ENCODE peak calls at places on chromosomes 12 and 14, in four cellular contexts. G is GM23338, Y is HCT116, O is SK-N-SH. X is an unnamed sample.

GRCh38 chr12:89566615-89567014 is 40.8 kb upstream of the POC1B start:
- DNase-seq in G (no peak), Y (no peak), O (no peak), X (peak)

GRCh38 chr12:52182898-52183543 is 8.8 kb downstream of the KRT80 start:
- DNase-seq in G (peak), Y (no peak), O (no peak), X (no peak)

GRCh38 chr12:100128509-100128908 is 14.2 kb downstream of the BLTP3B start:
- DNase-seq in G (peak), Y (no peak), O (peak), X (no peak)

GRCh38 chr14:61569308-61569707 is 126.0 kb upstream of the HIF1A start:
- DNase-seq in G (no peak), Y (no peak), O (no peak), X (no peak)

GRCh38 chr12:31612819-31613218 is 21.9 kb upstream of the DENND5B start:
- DNase-seq in G (no peak), Y (no peak), O (no peak), X (no peak)

GRCh38 chr12:89882051-89882450 is 173.4 kb upstream of the ATP2B1 start:
- DNase-seq in G (no peak), Y (no peak), O (no peak), X (no peak)

GRCh38 chr12:28202374-28203130 is 12.3 kb downstream of the CCDC91 start:
- DNase-seq in G (no peak), Y (no peak), O (peak), X (no peak)

GRCh38 chr14:99947695-99948094 is 117.5 kb upstream of the EVL start:
- DNase-seq in G (no peak), Y (no peak), O (no peak), X (no peak)

GRCh38 chr14:95891742-95892141 is 15.1 kb downstream of the TUNAR start:
- DNase-seq in G (no peak), Y (peak), O (no peak), X (no peak)

GRCh38 chr12:108609535-108610335 is 11.9 kb upstream of the TMEM119 start:
- DNase-seq in G (no peak), Y (no peak), O (peak), X (no peak)

GRCh38 chr14:99209409-99209808 is 62.6 kb downstream of the BCL11B start:
- DNase-seq in G (no peak), Y (no peak), O (no peak), X (no peak)

GRCh38 chr12:129001-129400 is 62.4 kb downstream of the IQSEC3 start:
- DNase-seq in G (no peak), Y (no peak), O (no peak), X (no peak)
- TF ChIP-seq POLR2AphosphoS5 in G (no peak), Y (no peak), O (no peak), X (no peak)

GRCh38 chr12:13735756-13736155 is 245.6 kb downstream of the GRIN2B start:
- DNase-seq in G (no peak), Y (no peak), O (no peak), X (no peak)
- TF ChIP-seq POLR2AphosphoS5 in G (no peak), Y (no peak), O (no peak), X (no peak)

GRCh38 chr14:29810657-29811056 is 117.0 kb downstream of the PRKD1 start:
- DNase-seq in G (no peak), Y (no peak), O (no peak), X (no peak)

GRCh38 chr14:29817767-29818166 is 109.9 kb downstream of the PRKD1 start:
- DNase-seq in G (no peak), Y (no peak), O (no peak), X (no peak)

GRCh38 chr14:29810064-29810463 is 117.6 kb downstream of the PRKD1 start:
- DNase-seq in G (no peak), Y (no peak), O (no peak), X (no peak)

DNA sequence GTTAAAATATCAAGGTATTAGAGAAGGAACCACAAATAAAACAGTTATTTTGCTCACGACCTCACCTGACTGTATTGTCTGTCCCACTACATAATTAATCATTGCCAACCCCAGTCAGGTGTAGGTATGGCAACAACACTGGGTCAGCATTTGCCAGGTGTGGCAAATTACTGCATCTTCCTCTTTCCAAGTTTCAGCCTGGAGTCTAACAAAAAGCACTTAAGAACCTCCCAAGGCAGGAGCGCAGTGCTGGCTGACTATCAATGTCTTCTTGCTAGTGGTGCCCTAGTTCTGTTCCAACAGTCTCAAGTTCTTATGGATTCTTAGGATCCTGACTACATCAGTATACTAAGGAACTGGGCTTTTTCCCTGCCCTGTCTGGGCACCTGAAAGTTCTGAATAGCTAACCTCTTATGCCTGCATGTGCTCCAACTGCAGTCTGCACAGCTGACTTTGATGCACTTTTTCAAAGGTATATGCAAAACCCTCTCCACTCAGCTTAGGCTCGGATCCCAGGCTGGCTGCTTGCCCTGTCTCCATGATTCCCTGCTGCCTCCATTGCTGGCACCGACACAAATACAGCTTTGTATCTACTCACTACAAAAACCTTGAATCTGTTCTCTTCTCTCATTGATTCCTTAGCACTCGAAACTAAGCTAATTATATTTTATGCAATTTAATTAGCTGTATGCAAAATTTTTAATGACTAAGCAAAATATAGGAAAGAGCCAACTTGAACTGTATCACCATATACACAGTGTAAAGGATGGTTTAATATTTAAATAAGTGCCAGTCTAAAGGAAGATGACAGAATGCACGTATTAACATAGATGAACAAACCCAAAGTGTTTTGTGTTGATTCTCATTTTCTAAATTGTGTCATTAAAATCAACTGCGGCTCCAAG is 113.2 kb downstream of the PRKD1 start:
- DNase-seq in G (no peak), Y (no peak), O (no peak), X (no peak)
- TF ChIP-seq POLR2AphosphoS5 in G (no peak), Y (no peak), O (no peak), X (no peak)

GRCh38 chr12:93461503-93461902 is 5.8 kb upstream of the MRPL42 start:
- DNase-seq in G (no peak), Y (no peak), O (no peak), X (no peak)

GRCh38 chr12:93456077-93456476 is 11.2 kb upstream of the MRPL42 start:
- DNase-seq in G (no peak), Y (no peak), O (no peak), X (no peak)

GRCh38 chr12:93459992-93460391 is 7.3 kb upstream of the MRPL42 start:
- DNase-seq in G (no peak), Y (no peak), O (no peak), X (no peak)

GRCh38 chr12:93460882-93461281 is 6.4 kb upstream of the MRPL42 start:
- DNase-seq in G (no peak), Y (no peak), O (no peak), X (no peak)

GRCh38 chr12:93459097-93459496 is 8.2 kb upstream of the MRPL42 start:
- DNase-seq in G (no peak), Y (no peak), O (no peak), X (no peak)
- TF ChIP-seq POLR2AphosphoS5 in G (no peak), Y (no peak), O (no peak), X (no peak)

DNA sequence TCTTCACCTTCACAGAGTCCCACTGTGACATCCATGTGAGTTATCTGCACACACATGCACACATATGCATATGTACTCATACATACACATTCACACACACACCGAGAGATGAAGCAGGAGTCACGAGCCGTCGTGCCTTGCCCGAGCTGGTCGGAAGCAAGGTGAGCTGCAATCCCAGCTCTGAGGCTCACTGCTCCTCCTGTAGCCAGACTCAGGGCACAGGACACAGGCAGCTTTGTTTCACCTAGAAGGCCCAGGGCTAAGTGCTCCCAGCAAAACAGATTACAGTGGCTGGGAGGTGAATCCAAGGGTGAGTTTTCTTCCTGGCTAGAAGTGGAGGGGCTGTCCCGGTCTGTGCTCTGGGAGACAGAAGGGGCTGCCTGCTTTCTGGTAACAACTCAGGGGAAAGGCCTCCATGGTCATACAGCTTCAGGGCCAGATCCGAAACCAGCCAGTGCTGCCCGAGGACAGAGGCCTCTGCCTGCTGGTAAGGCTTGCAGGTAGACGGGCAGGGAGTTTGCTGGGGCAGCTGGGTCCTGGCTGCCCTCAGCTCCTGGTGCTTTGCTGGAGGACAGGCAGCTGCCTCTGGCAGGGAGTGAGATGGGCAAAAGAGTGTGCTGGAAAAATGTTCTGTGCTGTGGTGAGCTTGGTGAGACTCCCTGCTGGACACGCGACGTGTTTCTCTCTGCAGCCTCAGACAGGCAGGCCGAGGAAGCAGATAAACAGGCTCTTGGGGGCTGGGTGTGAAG is 123.7 kb downstream of the CRACR2A start:
- DNase-seq in G (no peak), Y (no peak), O (no peak), X (no peak)
- TF ChIP-seq POLR2AphosphoS5 in G (no peak), Y (no peak), O (no peak), X (no peak)

DNA sequence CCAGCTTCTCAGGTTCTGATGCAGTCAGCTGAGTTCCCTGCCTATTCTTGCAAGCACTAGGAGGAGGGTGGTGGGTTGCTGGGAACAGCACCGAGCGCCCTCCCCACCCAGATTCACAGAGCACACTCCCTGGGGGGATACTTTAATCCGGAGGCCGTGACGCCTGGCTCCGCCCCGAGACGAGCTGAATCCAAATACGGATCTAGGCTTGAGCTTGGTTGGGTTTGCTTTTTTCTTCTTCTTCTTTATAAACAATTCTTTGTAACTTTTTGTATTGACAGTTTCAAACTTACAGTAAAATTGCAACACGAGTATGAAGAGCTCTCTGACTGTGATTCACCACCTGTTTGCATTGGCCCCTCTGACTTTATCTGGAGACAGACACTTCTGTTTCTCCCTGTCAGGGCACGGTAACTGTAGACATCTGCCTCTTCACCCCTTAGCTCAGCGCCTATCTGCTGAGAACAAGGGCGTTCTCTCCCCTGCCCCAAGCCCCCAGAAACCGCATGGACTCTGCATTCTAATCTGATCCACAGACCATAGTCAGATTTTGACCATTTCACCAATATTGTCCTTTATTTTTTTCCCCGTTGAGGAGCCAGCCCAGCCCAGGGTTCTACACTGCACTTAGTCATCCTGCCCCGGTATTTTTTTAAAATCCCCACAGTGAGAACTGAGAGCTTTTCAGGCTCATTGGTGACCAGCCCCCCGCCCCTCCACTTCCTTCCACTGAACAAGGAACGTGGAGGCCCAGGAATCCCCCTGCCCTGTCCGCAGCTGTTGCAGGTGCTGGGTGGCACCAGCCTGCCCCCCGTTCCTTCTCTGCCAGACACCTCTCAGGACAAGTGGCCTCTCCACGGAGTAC is 11.5 kb downstream of the RHOF start:
- DNase-seq in G (no peak), Y (no peak), O (no peak), X (no peak)
- TF ChIP-seq POLR2AphosphoS5 in G (peak), Y (peak), O (no peak), X (peak)

DNA sequence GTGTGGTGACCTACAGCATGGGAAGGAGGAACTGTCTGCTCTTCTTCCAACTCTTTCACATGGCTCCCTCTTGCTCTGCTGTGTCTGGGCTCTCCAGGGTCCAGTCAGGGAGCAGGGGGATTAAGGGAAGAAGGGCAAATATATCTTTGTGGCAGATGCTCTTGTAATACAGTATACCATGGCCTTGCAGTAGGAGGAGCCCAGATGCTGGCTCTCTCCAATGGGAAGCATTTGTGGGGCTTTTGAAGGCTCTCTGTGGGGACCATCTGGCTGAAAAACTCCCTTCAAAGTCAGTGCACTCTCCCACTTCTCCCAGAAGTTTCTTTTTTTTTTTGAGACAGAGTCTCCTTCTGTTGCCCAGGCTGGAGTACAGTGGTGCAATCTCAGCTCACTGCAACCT is 76.6 kb upstream of the TMPO start:
- DNase-seq in G (no peak), Y (no peak), O (no peak), X (peak)
- TF ChIP-seq POLR2AphosphoS5 in G (no peak), Y (no peak), O (no peak), X (no peak)

X was measured in esophagus muscularis mucosa.